ENCODE peak calls at places on chromosome 9, in ten cellular contexts. L, N, A, S, Y, U, F, R, P and H are unnamed samples.

GRCh38 chr9:105385372-105385985 is 62.4 kb upstream of the FSD1L start:
- DNase-seq in Y (no peak), F (no peak), N (peak), R (peak), S (no peak), U (peak), L (peak), P (no peak), A (no peak), H (no peak)

GRCh38 chr9:92266486-92266885 is 27.0 kb downstream of the IARS1 start:
- DNase-seq in Y (no peak), N (peak), U (no peak), F (no peak), S (no peak), A (no peak), P (no peak), R (no peak), L (no peak), H (no peak)

GRCh38 chr9:37410969-37411785 is 11.3 kb upstream of the GRHPR start:
- DNase-seq in F (no peak), A (no peak), U (no peak), L (no peak), Y (no peak), R (peak), P (no peak), S (no peak), N (peak), H (no peak)

GRCh38 chr9:9752722-9753121 is 860.1 kb downstream of the PTPRD start:
- DNase-seq in A (peak), S (no peak), Y (no peak), L (no peak), U (no peak), R (no peak), N (no peak), P (no peak), F (no peak), H (no peak)

GRCh38 chr9:128901822-128902221 is 19.0 kb upstream of the PHYHD1 start:
- DNase-seq in L (no peak), S (no peak), F (no peak), P (no peak), R (no peak), A (no peak), U (no peak), N (no peak), Y (no peak), H (no peak)

GRCh38 chr9:130665431-130666392 is 1.3 kb downstream of the PRDM12 start:
- DNase-seq in L (no peak), N (no peak), P (no peak), Y (no peak), A (no peak), S (no peak), R (no peak), U (no peak), F (no peak), H (no peak)

GRCh38 chr9:90107864-90108263 is 503.1 kb downstream of the GADD45G start:
- DNase-seq in N (no peak), S (no peak), A (no peak), F (no peak), R (no peak), P (no peak), L (no peak), U (no peak), Y (no peak), H (no peak)

GRCh38 chr9:18776836-18777820 is 255.9 kb downstream of the SAXO1 start:
- DNase-seq in A (no peak), N (no peak), R (no peak), U (no peak), Y (no peak), P (no peak), L (no peak), S (no peak), F (no peak), H (no peak)

GRCh38 chr9:88725300-88726024 is 190.5 kb downstream of the NXNL2 start:
- DNase-seq in F (no peak), N (no peak), L (no peak), Y (no peak), S (no peak), R (no peak), U (no peak), P (no peak), A (no peak), H (no peak)

GRCh38 chr9:72338631-72339030 is 26.4 kb downstream of the ZFAND5 start:
- DNase-seq in F (no peak), N (no peak), L (no peak), Y (no peak), S (no peak), P (no peak), A (no peak), U (no peak), R (no peak), H (no peak)

GRCh38 chr9:129333961-129334743 is 156.1 kb upstream of the IER5L start:
- DNase-seq in S (peak), A (peak), P (peak), R (peak), L (peak), Y (peak), U (peak), N (peak), F (peak), H (peak)

GRCh38 chr9:108746864-108747263 is 108.9 kb downstream of the ACTL7B start:
- DNase-seq in Y (no peak), A (peak), S (no peak), P (no peak), L (no peak), R (peak), U (no peak), F (no peak), N (peak), H (no peak)

GRCh38 chr9:109779711-109780452 is at the start of gene PALM2AKAP2:
- DNase-seq in F (peak), P (peak), U (peak), S (peak), N (peak), A (no peak), L (peak), R (peak), Y (peak), H (peak)

GRCh38 chr9:127927457-127928231 is 2.9 kb downstream of the PIP5KL1 start:
- DNase-seq in N (no peak), R (no peak), S (no peak), A (no peak), U (peak), P (no peak), Y (peak), L (no peak), F (no peak), H (no peak)

GRCh38 chr9:101664432-101664831 is 69.7 kb upstream of the PPP3R2 start:
- DNase-seq in Y (no peak), F (no peak), L (no peak), R (no peak), S (no peak), P (no peak), N (no peak), U (no peak), A (no peak), H (no peak)

GRCh38 chr9:112174965-112175795 is at the start of gene SUSD1:
- DNase-seq in P (no peak), L (no peak), R (no peak), A (no peak), N (peak), F (peak), S (no peak), Y (peak), U (no peak), H (no peak)

GRCh38 chr9:133691191-133691590 is 47.0 kb downstream of the SARDH start:
- DNase-seq in S (no peak), A (no peak), Y (no peak), P (no peak), F (no peak), N (no peak), R (no peak), U (no peak), L (no peak), H (no peak)

GRCh38 chr9:137453643-137454081 is 5.5 kb downstream of the NSMF start:
- DNase-seq in F (peak), P (peak), Y (peak), U (peak), N (peak), R (peak), S (no peak), A (no peak), L (peak), H (no peak)

GRCh38 chr9:77488439-77489126 is 159.5 kb downstream of the GNA14 start:
- DNase-seq in N (peak), L (no peak), F (no peak), Y (no peak), U (no peak), R (peak), A (no peak), P (no peak), S (no peak), H (no peak)

GRCh38 chr9:111975709-111976108 is 79.1 kb downstream of the UGCG start:
- DNase-seq in P (no peak), S (no peak), L (no peak), F (no peak), N (no peak), Y (no peak), U (no peak), R (no peak), A (no peak), H (no peak)

GRCh38 chr9:4691794-4692193 is 12.4 kb downstream of the CDC37L1 start:
- DNase-seq in S (no peak), Y (no peak), P (no peak), A (no peak), R (peak), U (no peak), F (no peak), N (peak), L (no peak), H (no peak)

GRCh38 chr9:108996653-108997052 is 16.6 kb downstream of the CTNNAL1 start:
- DNase-seq in L (no peak), A (no peak), F (no peak), U (no peak), P (no peak), R (no peak), S (no peak), N (peak), Y (no peak), H (no peak)

GRCh38 chr9:14314929-14315753 is 1.2 kb upstream of the NFIB start:
- DNase-seq in F (peak), N (peak), U (peak), P (peak), Y (peak), R (peak), A (no peak), L (peak), S (peak), H (no peak)

GRCh38 chr9:126380447-126380846 is 53.8 kb downstream of the MVB12B start:
- DNase-seq in P (no peak), R (no peak), U (peak), L (no peak), A (no peak), S (no peak), N (no peak), F (no peak), Y (no peak), H (no peak)

GRCh38 chr9:88400021-88400420 is 11.8 kb downstream of the SPIN1 start:
- DNase-seq in P (no peak), Y (peak), R (peak), A (peak), L (no peak), U (no peak), N (peak), F (no peak), S (no peak), H (peak)

DNA sequence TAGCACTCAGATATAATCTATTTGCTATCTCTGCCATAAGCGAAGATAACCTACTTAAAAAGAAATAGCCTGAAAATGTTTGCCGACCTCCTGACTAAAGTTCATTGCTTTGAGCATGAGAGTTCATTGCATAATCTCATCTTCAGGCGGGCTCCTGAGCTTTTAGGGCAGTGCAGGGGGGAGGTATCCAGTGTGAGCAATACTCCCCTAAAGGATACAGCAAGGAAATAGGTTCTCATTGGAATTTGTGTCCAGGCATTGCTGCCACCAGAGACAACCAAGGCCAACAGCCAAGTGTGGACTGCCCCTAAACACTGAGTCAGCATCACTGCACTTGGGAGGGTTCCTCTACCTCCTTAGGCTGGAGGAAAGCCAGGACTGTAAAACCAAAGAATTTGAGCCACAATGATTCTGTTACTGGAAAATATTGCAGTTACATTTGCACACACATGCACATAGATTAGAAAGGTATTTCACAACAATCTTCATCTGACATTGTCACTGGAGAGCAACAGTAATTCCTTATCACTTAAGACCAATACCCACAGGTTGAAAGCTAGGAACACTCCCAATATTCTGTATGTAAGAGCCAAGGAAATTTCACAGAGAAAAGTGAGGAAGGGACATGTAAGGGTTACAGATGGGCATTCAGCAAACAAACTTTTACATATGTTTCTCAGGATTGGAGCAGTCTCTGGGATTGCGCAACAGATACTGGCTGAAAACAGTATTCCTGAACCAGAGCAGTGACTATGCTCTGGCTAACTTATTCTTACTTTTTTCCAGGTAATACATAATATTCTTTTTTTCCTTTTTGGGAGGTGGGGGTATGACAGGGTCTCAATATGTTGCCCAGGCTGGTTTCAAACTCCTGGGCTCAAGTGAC is 98.6 kb upstream of the TLE1 start:
- DNase-seq in A (peak), N (peak), Y (peak), P (peak), L (peak), U (no peak), S (no peak), F (no peak), R (peak), H (peak)
- TF ChIP-seq CTCF in A (no peak), N (peak), Y (no peak), P (no peak), L (no peak), U (no peak), S (no peak), F (no peak), R (peak), H (no peak)

GRCh38 chr9:93677641-93678136 is 101.3 kb downstream of the PHF2 start:
- DNase-seq in N (no peak), R (no peak), S (no peak), A (no peak), Y (no peak), L (no peak), F (no peak), U (peak), P (no peak), H (no peak)

GRCh38 chr9:93677061-93677571 is 100.7 kb downstream of the PHF2 start:
- DNase-seq in Y (no peak), A (no peak), R (no peak), U (peak), N (no peak), L (peak), P (no peak), S (peak), F (no peak), H (no peak)

GRCh38 chr9:93676310-93677054 is 100.1 kb downstream of the PHF2 start:
- DNase-seq in Y (no peak), P (no peak), R (no peak), U (peak), F (no peak), N (no peak), A (no peak), L (peak), S (peak), H (no peak)

GRCh38 chr9:93679536-93680444 is 103.4 kb downstream of the PHF2 start:
- DNase-seq in F (peak), Y (no peak), U (no peak), S (peak), A (no peak), P (no peak), R (no peak), L (peak), N (no peak), H (no peak)

DNA sequence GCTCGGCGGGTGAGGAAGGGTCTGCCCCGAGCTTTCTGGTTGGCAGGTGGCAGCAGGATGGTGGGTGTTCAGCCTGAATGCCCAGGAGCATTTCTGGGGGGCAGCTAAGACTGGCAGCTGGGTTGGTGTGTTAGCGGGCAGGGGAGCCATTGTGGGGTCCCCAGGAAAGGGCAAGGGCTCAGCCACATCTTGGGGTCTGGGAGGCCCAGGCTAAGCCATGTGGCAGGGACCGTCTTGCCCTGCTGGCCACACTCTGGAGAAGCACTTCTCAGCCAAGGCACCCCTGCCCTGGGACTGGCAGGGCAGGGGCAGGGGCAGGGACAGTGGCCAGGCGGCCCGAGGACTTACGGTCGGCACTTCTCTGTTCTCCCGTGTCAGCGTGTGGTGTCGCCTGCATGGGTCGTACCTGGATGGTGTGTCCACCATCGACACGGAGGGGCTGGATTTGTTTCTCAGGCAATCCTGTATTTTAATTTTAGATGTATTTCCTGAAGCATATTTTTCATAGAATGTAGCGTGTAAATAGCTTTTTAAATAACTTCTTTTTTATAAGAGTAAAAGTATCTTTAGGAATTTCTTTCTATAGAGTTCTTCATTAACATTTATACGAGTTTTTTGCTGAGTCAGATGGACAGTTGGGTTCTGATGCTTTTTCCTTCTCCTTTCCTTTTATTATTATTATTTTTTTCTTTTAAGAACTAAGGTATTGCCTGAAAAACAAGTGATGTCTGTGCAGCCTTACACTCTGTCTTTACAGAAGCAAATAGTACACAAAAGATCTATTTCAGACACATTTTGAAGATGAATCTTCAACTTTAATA is 102.0 kb downstream of the PHF2 start:
- DNase-seq in F (no peak), S (peak), R (no peak), P (no peak), Y (no peak), A (no peak), L (peak), N (no peak), U (peak), H (no peak)
- TF ChIP-seq CTCF in F (no peak), S (no peak), R (no peak), P (no peak), Y (no peak), A (no peak), L (no peak), N (no peak), U (no peak), H (no peak)

DNA sequence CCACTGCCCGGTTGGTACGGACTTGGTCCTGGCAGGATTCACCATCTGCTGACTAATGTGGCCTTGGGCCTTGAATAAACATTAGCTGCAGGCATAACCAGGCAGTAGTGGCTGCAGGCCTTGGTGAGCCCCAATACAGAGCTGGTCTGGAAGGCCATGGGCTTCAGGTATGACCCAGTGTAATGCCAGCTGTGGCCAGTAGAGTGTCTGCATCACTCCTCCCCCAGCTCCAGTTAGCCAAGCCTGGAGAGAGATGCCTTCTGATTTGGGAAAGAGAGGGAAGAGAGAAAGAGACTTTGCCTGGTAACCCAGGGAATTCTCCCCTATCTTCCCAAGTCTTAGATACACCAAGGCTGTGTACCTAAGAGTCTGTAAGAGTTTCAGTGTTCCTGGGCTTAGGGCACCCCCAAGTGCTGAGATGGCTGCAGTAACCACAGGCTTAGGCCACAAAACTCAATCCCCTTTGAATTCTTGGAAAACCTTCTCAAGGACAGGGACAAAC is 5.6 kb upstream of the C5 start:
- DNase-seq in U (no peak), N (peak), Y (no peak), R (peak), S (no peak), P (peak), L (no peak), A (no peak), F (no peak), H (no peak)
- TF ChIP-seq CTCF in U (no peak), N (peak), Y (peak), R (peak), S (peak), P (peak), L (no peak), A (peak), F (peak), H (peak)

GRCh38 chr9:86943871-86944240 is 3.5 kb downstream of the GAS1 start:
- DNase-seq in R (no peak), U (no peak), S (no peak), P (no peak), L (no peak), F (no peak), Y (no peak), A (no peak), N (no peak), H (no peak)

GRCh38 chr9:86946712-86947145 is 577 bp downstream of the GAS1 start:
- DNase-seq in P (peak), U (peak), Y (peak), F (peak), N (peak), L (peak), R (peak), S (peak), A (no peak), H (no peak)

GRCh38 chr9:86944974-86945867 is 2.1 kb downstream of the GAS1 start:
- DNase-seq in P (no peak), Y (no peak), N (peak), A (no peak), F (peak), U (no peak), L (no peak), R (peak), S (no peak), H (no peak)

GRCh38 chr9:86947146-86948081 is at the start of gene GAS1:
- DNase-seq in Y (peak), S (peak), R (peak), P (peak), F (peak), N (peak), U (peak), L (peak), A (peak), H (peak)

DNA sequence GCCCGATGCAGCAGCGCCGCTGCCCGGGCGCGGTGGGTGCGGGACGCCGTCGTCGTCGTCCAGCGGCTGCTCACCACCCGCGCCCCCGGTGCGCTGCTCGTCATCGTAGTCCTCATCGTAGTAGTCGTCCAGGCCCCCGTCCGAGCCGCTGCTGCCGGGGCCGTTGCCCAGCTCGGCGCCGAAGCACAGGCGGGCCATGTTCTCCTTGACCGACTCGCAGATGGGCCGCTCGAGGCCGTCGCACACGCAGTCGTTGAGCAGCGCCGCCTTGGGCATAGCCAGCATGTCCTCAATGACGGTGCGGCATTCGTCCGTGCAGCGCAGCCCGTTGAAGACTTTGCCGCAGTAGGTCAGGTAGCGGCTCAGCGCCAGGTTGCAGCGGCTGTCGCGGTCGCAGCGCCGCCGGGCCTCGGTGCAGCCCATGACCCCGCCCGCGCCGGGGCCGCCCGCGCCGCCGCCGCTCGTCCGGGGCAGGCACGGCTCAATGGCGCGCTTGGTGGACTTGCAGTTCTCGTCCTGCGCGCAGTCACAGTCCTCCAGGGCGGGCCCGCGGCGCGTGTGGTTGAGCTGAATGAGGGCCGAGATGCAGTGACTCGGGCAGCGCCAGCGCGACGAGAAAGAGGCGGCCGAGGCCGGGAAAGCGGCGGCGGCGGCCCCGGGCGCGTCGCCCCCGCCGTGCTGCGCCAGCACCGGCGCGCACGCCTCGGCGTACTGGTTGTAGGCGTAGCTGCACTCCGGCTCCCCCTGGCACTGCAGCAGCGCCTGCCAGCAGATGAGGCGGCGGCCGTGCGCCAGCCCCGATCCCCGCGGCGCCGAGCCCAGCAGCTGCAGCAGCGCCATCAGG is 1.2 kb downstream of the GAS1 start:
- DNase-seq in F (peak), U (peak), Y (peak), N (peak), S (peak), L (peak), P (peak), A (no peak), R (peak), H (no peak)
- TF ChIP-seq CTCF in F (peak), U (no peak), Y (no peak), N (peak), S (peak), L (peak), P (no peak), A (peak), R (no peak), H (no peak)

GRCh38 chr9:36319183-36319582 is 60.9 kb upstream of the GNE start:
- DNase-seq in R (no peak), Y (no peak), L (no peak), F (no peak), P (no peak), U (no peak), N (no peak), S (no peak), A (no peak), H (no peak)
- TF ChIP-seq CTCF in R (no peak), Y (no peak), L (no peak), F (no peak), P (no peak), U (no peak), N (no peak), S (no peak), A (no peak), H (no peak)